ENCODE peak calls at places on chromosomes 6 and 20, in six cellular contexts. S, H, B, M, J and N are unnamed samples.

GRCh38 chr6:88380083-88380482 is 213.9 kb upstream of the CNR1 start:
- DNase-seq in S (no peak), H (no peak), J (peak), B (peak), M (no peak), N (no peak)

GRCh38 chr20:45117581-45117980 is 2.6 kb upstream of the WFDC5 start:
- DNase-seq in S (no peak), B (no peak), M (peak), H (no peak), J (no peak), N (no peak)

GRCh38 chr6:110816677-110817076 is 1.4 kb upstream of the CDK19 start:
- DNase-seq in M (no peak), J (no peak), B (no peak), H (peak), S (no peak), N (no peak)

GRCh38 chr6:1348675-1349074 is 36.8 kb downstream of the FOXQ1 start:
- DNase-seq in B (peak), M (no peak), J (peak), H (no peak), S (no peak), N (no peak)

GRCh38 chr20:48197034-48197433 is 411.8 kb upstream of the SULF2 start:
- DNase-seq in J (no peak), S (no peak), M (no peak), B (no peak), H (no peak), N (no peak)

GRCh38 chr6:157271441-157271840 is 51.9 kb downstream of the TMEM242 start:
- DNase-seq in S (no peak), M (no peak), H (no peak), J (no peak), B (no peak), N (no peak)

GRCh38 chr20:24658920-24659660 is 189.7 kb downstream of the SYNDIG1 start:
- DNase-seq in J (no peak), S (no peak), B (no peak), H (no peak), M (no peak), N (no peak)

GRCh38 chr6:39102024-39102820 is 12.8 kb downstream of the SAYSD1 start:
- DNase-seq in B (peak), M (peak), H (peak), S (no peak), J (peak), N (peak)

GRCh38 chr6:134238960-134239795 is 78.7 kb downstream of the SGK1 start:
- DNase-seq in M (no peak), H (no peak), J (no peak), S (no peak), B (no peak), N (no peak)

GRCh38 chr20:1624811-1625690 is 5.2 kb upstream of the SIRPB1 start:
- DNase-seq in H (peak), B (no peak), S (no peak), M (peak), J (no peak), N (no peak)

DNA sequence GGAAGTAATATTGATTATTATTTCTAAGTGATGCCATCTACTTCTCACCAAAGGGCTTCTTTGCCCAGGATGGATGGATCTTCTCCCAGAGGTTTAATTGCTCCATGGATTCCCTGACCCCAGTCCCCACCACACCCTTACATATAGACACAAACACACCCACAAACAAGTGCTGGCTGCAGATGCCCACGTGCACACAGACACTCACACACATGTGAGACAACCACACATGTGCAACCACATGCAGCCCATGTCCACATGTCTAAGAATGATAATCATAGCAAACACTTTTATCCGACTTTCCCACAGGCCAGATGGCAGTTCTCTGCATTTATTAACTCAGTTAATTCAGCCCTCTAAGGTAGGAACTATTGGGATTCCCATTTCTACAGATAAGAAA is 44.2 kb downstream of the MAFB start:
- DNase-seq in M (no peak), J (no peak), B (no peak), S (no peak), H (no peak), N (no peak)
- TF ChIP-seq CTCF in M (no peak), J (no peak), B (no peak), S (no peak), H (no peak), N (no peak)

DNA sequence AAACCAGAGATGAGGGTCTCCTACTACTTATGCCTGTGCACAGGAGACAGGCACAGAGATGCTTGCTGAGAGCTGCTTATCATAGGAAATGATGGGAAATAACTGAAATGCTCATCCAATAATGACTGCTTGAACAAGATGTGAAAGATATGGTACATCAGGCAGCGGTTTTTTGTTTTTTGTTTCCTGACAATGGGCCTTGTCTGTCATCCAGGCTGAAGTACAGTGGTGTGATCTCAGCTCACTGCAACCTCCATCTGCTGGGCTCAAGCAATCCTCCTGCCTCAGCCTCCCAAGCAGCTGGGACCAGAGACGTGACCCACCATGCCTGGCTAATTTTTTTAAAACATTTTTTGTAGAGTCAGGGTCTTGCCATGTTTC is 1.2 kb upstream of the RIPOR3 start:
- DNase-seq in M (no peak), H (no peak), J (no peak), B (no peak), S (no peak), N (no peak)
- TF ChIP-seq CTCF in M (no peak), H (no peak), J (no peak), B (no peak), S (no peak), N (no peak)

DNA sequence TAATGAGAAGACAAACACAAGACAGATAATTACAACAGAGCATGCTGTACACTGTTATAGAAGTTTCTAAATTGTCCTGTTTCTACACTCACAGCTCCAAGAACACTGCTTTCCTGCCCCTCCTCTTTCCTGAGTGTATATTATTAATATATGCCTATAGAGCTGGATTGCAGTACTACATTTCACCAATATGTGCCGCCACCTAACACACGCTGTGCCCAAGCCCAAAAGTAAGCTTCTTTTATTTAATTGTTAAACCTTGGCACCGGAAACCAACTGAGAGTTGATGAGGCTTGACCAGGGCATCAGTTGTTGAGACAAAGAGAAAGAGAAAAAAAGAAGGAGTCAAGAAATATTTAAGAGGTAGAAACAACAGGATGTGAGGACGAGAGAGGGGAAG is 16.0 kb upstream of the PTPRT start:
- DNase-seq in H (no peak), S (no peak), J (no peak), M (no peak), B (no peak), N (no peak)
- TF ChIP-seq CTCF in H (no peak), S (no peak), J (no peak), M (no peak), B (no peak), N (no peak)

GRCh38 chr6:150625927-150626326 is 26.2 kb downstream of the PLEKHG1 start:
- DNase-seq in J (no peak), S (no peak), M (no peak), H (no peak), B (no peak), N (no peak)
- TF ChIP-seq CTCF in J (no peak), S (no peak), M (no peak), H (no peak), B (no peak), N (no peak)

GRCh38 chr6:108712946-108713345 is 135.3 kb upstream of the ARMC2 start:
- DNase-seq in B (no peak), M (no peak), S (no peak), H (no peak), J (no peak), N (no peak)

GRCh38 chr6:108714012-108714773 is 134.0 kb upstream of the ARMC2 start:
- DNase-seq in B (peak), H (no peak), J (peak), S (no peak), M (no peak), N (no peak)

GRCh38 chr6:108716801-108717791 is 131.1 kb upstream of the ARMC2 start:
- DNase-seq in M (no peak), J (no peak), S (no peak), B (no peak), H (no peak), N (no peak)

GRCh38 chr6:108715832-108716231 is 132.4 kb upstream of the ARMC2 start:
- DNase-seq in J (peak), M (no peak), B (no peak), H (no peak), S (no peak), N (no peak)

GRCh38 chr6:108714774-108715414 is 133.3 kb upstream of the ARMC2 start:
- DNase-seq in H (no peak), B (no peak), J (peak), S (no peak), M (no peak), N (no peak)
- TF ChIP-seq CTCF in H (no peak), B (no peak), J (peak), S (no peak), M (no peak), N (no peak)

DNA sequence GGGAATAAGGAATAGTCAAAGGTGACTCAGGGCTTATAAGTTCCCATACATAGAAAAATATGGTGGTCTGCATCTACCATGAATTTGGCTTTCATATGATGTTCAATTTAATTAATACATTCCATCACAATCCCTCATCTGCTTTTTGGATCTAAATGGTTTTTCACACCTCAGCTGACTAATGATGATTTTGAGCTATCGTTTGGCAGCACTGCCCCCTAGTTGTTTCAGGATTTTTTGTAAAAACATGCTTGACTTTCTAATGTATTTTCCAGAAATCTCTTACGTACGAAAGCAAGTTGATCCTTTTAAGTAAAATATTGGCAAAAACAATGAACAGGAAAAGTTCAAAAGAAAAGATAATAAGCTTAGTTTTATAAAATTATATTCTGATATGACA is 408.6 kb upstream of the ADGRB3 start:
- DNase-seq in J (peak), S (no peak), M (no peak), H (no peak), B (peak), N (no peak)
- TF ChIP-seq CTCF in J (peak), S (peak), M (no peak), H (no peak), B (peak), N (peak)

GRCh38 chr6:34890526-34890910 is 1.5 kb downstream of the ANKS1A start:
- DNase-seq in J (no peak), S (no peak), H (no peak), B (no peak), M (no peak), N (no peak)

GRCh38 chr6:34887753-34888440 is at the start of gene TAF11:
- DNase-seq in J (peak), B (peak), S (peak), H (peak), M (peak), N (peak)

GRCh38 chr6:34891296-34891695 is 2.2 kb downstream of the ANKS1A start:
- DNase-seq in J (no peak), H (no peak), B (no peak), M (no peak), S (no peak), N (no peak)

GRCh38 chr6:34888441-34888820 is 589 bp upstream of the TAF11 start:
- DNase-seq in H (no peak), S (no peak), M (no peak), B (peak), J (no peak), N (peak)

DNA sequence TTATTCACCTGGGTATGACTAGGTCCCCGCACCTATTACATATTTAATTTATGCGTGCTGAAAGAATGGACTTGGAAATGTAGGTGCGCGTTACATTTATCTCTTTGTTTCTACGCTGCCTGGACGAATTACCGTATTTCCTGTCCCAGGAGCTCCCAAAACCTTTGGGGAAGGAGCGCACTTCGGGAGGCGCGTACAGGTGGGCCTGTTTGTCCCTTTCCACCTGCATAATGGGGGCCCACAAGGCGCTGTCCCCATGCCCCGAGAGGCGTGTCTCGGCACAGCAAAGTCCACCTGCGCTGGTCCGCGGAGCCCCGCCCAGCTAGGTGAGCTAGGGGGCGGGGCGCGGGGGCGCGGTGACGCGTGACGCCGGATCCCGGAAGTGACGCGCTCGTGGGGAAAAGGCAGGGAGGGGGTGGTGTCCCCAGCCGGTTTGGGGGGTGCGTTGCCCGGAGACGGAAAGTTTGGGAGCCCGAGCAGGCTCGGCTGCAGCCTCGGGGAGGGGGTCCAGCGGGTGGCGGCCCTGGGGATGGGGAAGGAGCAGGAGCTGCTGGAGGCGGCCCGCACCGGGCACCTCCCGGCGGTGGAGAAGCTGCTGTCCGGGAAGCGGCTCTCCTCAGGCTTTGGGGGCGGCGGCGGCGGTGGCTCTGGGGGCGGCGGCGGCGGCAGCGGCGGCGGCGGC is at the start of gene ANKS1A:
- DNase-seq in S (no peak), J (peak), M (peak), B (peak), H (peak), N (peak)
- TF ChIP-seq CTCF in S (no peak), J (no peak), M (no peak), B (no peak), H (no peak), N (no peak)